ENCODE peak calls at places on chromosomes 7 and 10, in eight cellular contexts. One of them, this sample, is unnamed.

GRCh38 chr7:99791667-99792356 is 7.8 kb upstream of the CYP3A4 start:
- DNase-seq in H54: no peak
- DNase-seq in NT2/D1: no peak
- DNase-seq in ovary: no peak
- DNase-seq in activated CD4-positive, alpha-beta memory T cell treated with anti-CD3 and anti-CD28 coated beads for 36 hours: no peak
- DNase-seq in NCI-H2029: no peak
- DNase-seq in adipocyte: no peak
- DNase-seq in activated CD8-positive, alpha-beta memory T cell treated with anti-CD3 and anti-CD28 coated beads, Interleukin-2, amount 50 U/mL, for 4 hours: no peak
- DNase-seq in this sample: no peak

GRCh38 chr7:151327659-151328058 is 14.0 kb upstream of the NUB1 start:
- DNase-seq in H54: no peak
- DNase-seq in NT2/D1: no peak
- DNase-seq in ovary: no peak
- DNase-seq in activated CD4-positive, alpha-beta memory T cell treated with anti-CD3 and anti-CD28 coated beads for 36 hours: no peak
- DNase-seq in NCI-H2029: no peak
- DNase-seq in adipocyte: no peak
- DNase-seq in activated CD8-positive, alpha-beta memory T cell treated with anti-CD3 and anti-CD28 coated beads, Interleukin-2, amount 50 U/mL, for 4 hours: no peak
- DNase-seq in this sample: no peak

GRCh38 chr10:21049482-21049881 is 152.4 kb upstream of the NEBL start:
- DNase-seq in H54: no peak
- DNase-seq in NT2/D1: no peak
- DNase-seq in ovary: no peak
- DNase-seq in activated CD4-positive, alpha-beta memory T cell treated with anti-CD3 and anti-CD28 coated beads for 36 hours: no peak
- DNase-seq in NCI-H2029: no peak
- DNase-seq in adipocyte: no peak
- DNase-seq in activated CD8-positive, alpha-beta memory T cell treated with anti-CD3 and anti-CD28 coated beads, Interleukin-2, amount 50 U/mL, for 4 hours: no peak
- DNase-seq in this sample: no peak

GRCh38 chr7:82441916-82442478 is 1.6 kb downstream of the CACNA2D1 start:
- DNase-seq in H54: no peak
- DNase-seq in NT2/D1: peak
- DNase-seq in ovary: no peak
- DNase-seq in activated CD4-positive, alpha-beta memory T cell treated with anti-CD3 and anti-CD28 coated beads for 36 hours: no peak
- DNase-seq in NCI-H2029: no peak
- DNase-seq in adipocyte: peak
- DNase-seq in activated CD8-positive, alpha-beta memory T cell treated with anti-CD3 and anti-CD28 coated beads, Interleukin-2, amount 50 U/mL, for 4 hours: no peak
- DNase-seq in this sample: no peak

GRCh38 chr7:105141068-105141467 is 127.1 kb downstream of the KMT2E start:
- DNase-seq in H54: peak
- DNase-seq in NT2/D1: peak
- DNase-seq in ovary: no peak
- DNase-seq in activated CD4-positive, alpha-beta memory T cell treated with anti-CD3 and anti-CD28 coated beads for 36 hours: no peak
- DNase-seq in NCI-H2029: no peak
- DNase-seq in adipocyte: peak
- DNase-seq in activated CD8-positive, alpha-beta memory T cell treated with anti-CD3 and anti-CD28 coated beads, Interleukin-2, amount 50 U/mL, for 4 hours: no peak
- DNase-seq in this sample: no peak

GRCh38 chr10:44809652-44810051 is 101.5 kb upstream of the TMEM72 start:
- DNase-seq in H54: no peak
- DNase-seq in NT2/D1: peak
- DNase-seq in ovary: no peak
- DNase-seq in activated CD4-positive, alpha-beta memory T cell treated with anti-CD3 and anti-CD28 coated beads for 36 hours: no peak
- DNase-seq in NCI-H2029: no peak
- DNase-seq in adipocyte: peak
- DNase-seq in activated CD8-positive, alpha-beta memory T cell treated with anti-CD3 and anti-CD28 coated beads, Interleukin-2, amount 50 U/mL, for 4 hours: no peak
- DNase-seq in this sample: no peak

GRCh38 chr10:74058658-74059057 is 60.7 kb downstream of the VCL start:
- DNase-seq in H54: no peak
- DNase-seq in NT2/D1: no peak
- DNase-seq in ovary: no peak
- DNase-seq in activated CD4-positive, alpha-beta memory T cell treated with anti-CD3 and anti-CD28 coated beads for 36 hours: peak
- DNase-seq in NCI-H2029: peak
- DNase-seq in adipocyte: no peak
- DNase-seq in activated CD8-positive, alpha-beta memory T cell treated with anti-CD3 and anti-CD28 coated beads, Interleukin-2, amount 50 U/mL, for 4 hours: no peak
- DNase-seq in this sample: no peak

GRCh38 chr7:111014074-111014473 is 76.9 kb upstream of the LRRN3 start:
- DNase-seq in H54: no peak
- DNase-seq in NT2/D1: no peak
- DNase-seq in ovary: no peak
- DNase-seq in activated CD4-positive, alpha-beta memory T cell treated with anti-CD3 and anti-CD28 coated beads for 36 hours: no peak
- DNase-seq in NCI-H2029: no peak
- DNase-seq in adipocyte: peak
- DNase-seq in activated CD8-positive, alpha-beta memory T cell treated with anti-CD3 and anti-CD28 coated beads, Interleukin-2, amount 50 U/mL, for 4 hours: no peak
- DNase-seq in this sample: no peak

GRCh38 chr7:11557627-11558026 is 274.4 kb downstream of the THSD7A start:
- DNase-seq in H54: peak
- DNase-seq in NT2/D1: peak
- DNase-seq in ovary: no peak
- DNase-seq in activated CD4-positive, alpha-beta memory T cell treated with anti-CD3 and anti-CD28 coated beads for 36 hours: no peak
- DNase-seq in NCI-H2029: no peak
- DNase-seq in adipocyte: no peak
- DNase-seq in activated CD8-positive, alpha-beta memory T cell treated with anti-CD3 and anti-CD28 coated beads, Interleukin-2, amount 50 U/mL, for 4 hours: no peak
- DNase-seq in this sample: no peak

GRCh38 chr10:130392031-130392430 is 255.8 kb downstream of the GLRX3 start:
- DNase-seq in H54: no peak
- DNase-seq in NT2/D1: no peak
- DNase-seq in ovary: no peak
- DNase-seq in activated CD4-positive, alpha-beta memory T cell treated with anti-CD3 and anti-CD28 coated beads for 36 hours: no peak
- DNase-seq in NCI-H2029: no peak
- DNase-seq in adipocyte: no peak
- DNase-seq in activated CD8-positive, alpha-beta memory T cell treated with anti-CD3 and anti-CD28 coated beads, Interleukin-2, amount 50 U/mL, for 4 hours: no peak
- DNase-seq in this sample: no peak

GRCh38 chr7:77563275-77563674 is 26.2 kb downstream of the PTPN12 start:
- DNase-seq in H54: no peak
- DNase-seq in NT2/D1: no peak
- DNase-seq in ovary: no peak
- DNase-seq in activated CD4-positive, alpha-beta memory T cell treated with anti-CD3 and anti-CD28 coated beads for 36 hours: no peak
- DNase-seq in NCI-H2029: no peak
- DNase-seq in adipocyte: no peak
- DNase-seq in activated CD8-positive, alpha-beta memory T cell treated with anti-CD3 and anti-CD28 coated beads, Interleukin-2, amount 50 U/mL, for 4 hours: no peak
- DNase-seq in this sample: no peak

GRCh38 chr7:50342616-50343114 is 38.1 kb downstream of the IKZF1 start:
- DNase-seq in H54: no peak
- DNase-seq in NT2/D1: no peak
- DNase-seq in ovary: no peak
- DNase-seq in activated CD4-positive, alpha-beta memory T cell treated with anti-CD3 and anti-CD28 coated beads for 36 hours: peak
- DNase-seq in NCI-H2029: no peak
- DNase-seq in adipocyte: no peak
- DNase-seq in activated CD8-positive, alpha-beta memory T cell treated with anti-CD3 and anti-CD28 coated beads, Interleukin-2, amount 50 U/mL, for 4 hours: peak
- DNase-seq in this sample: no peak

GRCh38 chr10:35565602-35566061 is 39.5 kb upstream of the GJD4 start:
- DNase-seq in H54: no peak
- DNase-seq in NT2/D1: no peak
- DNase-seq in ovary: no peak
- DNase-seq in activated CD4-positive, alpha-beta memory T cell treated with anti-CD3 and anti-CD28 coated beads for 36 hours: no peak
- DNase-seq in NCI-H2029: no peak
- DNase-seq in adipocyte: no peak
- DNase-seq in activated CD8-positive, alpha-beta memory T cell treated with anti-CD3 and anti-CD28 coated beads, Interleukin-2, amount 50 U/mL, for 4 hours: no peak
- DNase-seq in this sample: no peak

GRCh38 chr7:134632937-134633540 is 13.6 kb upstream of the BPGM start:
- DNase-seq in H54: no peak
- DNase-seq in NT2/D1: peak
- DNase-seq in ovary: no peak
- DNase-seq in activated CD4-positive, alpha-beta memory T cell treated with anti-CD3 and anti-CD28 coated beads for 36 hours: peak
- DNase-seq in NCI-H2029: no peak
- DNase-seq in adipocyte: peak
- DNase-seq in activated CD8-positive, alpha-beta memory T cell treated with anti-CD3 and anti-CD28 coated beads, Interleukin-2, amount 50 U/mL, for 4 hours: peak
- DNase-seq in this sample: no peak

This sample was measured in NCI-H2107.